ENCODE peak calls at places on chromosomes 11 and 22, in four cellular contexts. G is MM.1S, F is lower leg skin, R is fibroblast of lung. S is an unnamed sample.

GRCh38 chr11:104653011-104653806 is 245.1 kb downstream of the CASP12 start:
- DNase-seq in G (peak; percentile 74), F (no peak), R (peak; percentile 71), S (no peak)

GRCh38 chr11:117796456-117797428 is at the start of gene DSCAML1:
- DNase-seq in G (no peak), F (no peak), R (no peak), S (peak; percentile 12)

GRCh38 chr22:22342697-22343602 is 98.4 kb downstream of the VPREB1 start:
- DNase-seq in G (peak; percentile 82), F (no peak), R (peak; percentile 1), S (no peak)

GRCh38 chr11:94721565-94722292 is 46.4 kb upstream of the AMOTL1 start:
- DNase-seq in G (no peak), F (no peak), R (no peak), S (no peak)

GRCh38 chr11:64237484-64237951 is 3.1 kb downstream of the VEGFB start:
- DNase-seq in G (no peak), F (no peak), R (no peak), S (no peak)

GRCh38 chr11:57150454-57150917 is 31.3 kb upstream of the LRRC55 start:
- DNase-seq in G (no peak), F (no peak), R (peak; percentile 44), S (peak; percentile 5)

GRCh38 chr11:70557742-70558485 is 159.6 kb downstream of the CTTN start:
- DNase-seq in G (no peak), F (no peak), R (peak; percentile 48), S (no peak)

GRCh38 chr22:38738475-38739070 is 17.2 kb downstream of the SUN2 start:
- DNase-seq in G (no peak), F (no peak), R (no peak), S (no peak)

GRCh38 chr22:19915287-19915954 is 26.2 kb upstream of the COMT start:
- DNase-seq in G (no peak), F (no peak), R (no peak), S (no peak)

GRCh38 chr11:134277176-134278001 is 1.2 kb downstream of the GLB1L3 start:
- DNase-seq in G (no peak), F (peak; percentile 10), R (no peak), S (peak; percentile 33)

GRCh38 chr11:61138940-61139339 is 22.3 kb downstream of the VPS37C start:
- DNase-seq in G (no peak), F (no peak), R (peak; percentile 90), S (no peak)

GRCh38 chr11:33996498-33997454 is 54.8 kb upstream of the CAPRIN1 start:
- DNase-seq in G (peak; percentile 86), F (peak; percentile 67), R (peak; percentile 58), S (peak; percentile 52)

GRCh38 chr11:134535029-134536025 is 123.3 kb upstream of the B3GAT1 start:
- DNase-seq in G (no peak), F (no peak), R (no peak), S (no peak)

GRCh38 chr11:73266644-73267015 is 5.5 kb upstream of the P2RY6 start:
- DNase-seq in G (no peak), F (no peak), R (no peak), S (no peak)

GRCh38 chr11:16326679-16327297 is 29.6 kb downstream of the SOX6 start:
- DNase-seq in G (no peak), F (no peak), R (peak; percentile 43), S (peak; percentile 7)

GRCh38 chr11:34564807-34565241 is 51.2 kb upstream of the ELF5 start:
- DNase-seq in G (no peak), F (no peak), R (peak; percentile 19), S (no peak)

GRCh38 chr11:1301220-1302000 is 8.0 kb downstream of the TOLLIP start:
- DNase-seq in G (no peak), F (no peak), R (no peak), S (no peak)

GRCh38 chr11:95228081-95228859 is 2.7 kb downstream of the SESN3 start:
- DNase-seq in G (no peak), F (no peak), R (peak; percentile 35), S (no peak)

GRCh38 chr11:113806403-113806802 is 26.8 kb downstream of the CLDN25 start:
- DNase-seq in G (peak; percentile 30), F (no peak), R (peak; percentile 3), S (peak; percentile 11)

GRCh38 chr22:49725516-49725915 is 102.2 kb downstream of the BRD1 start:
- DNase-seq in G (no peak), F (no peak), R (no peak), S (no peak)

GRCh38 chr11:62399868-62400245 is 19.0 kb upstream of the SCGB1A1 start:
- DNase-seq in G (no peak), F (no peak), R (no peak), S (no peak)

GRCh38 chr11:72191961-72192381 is at the start of gene FOLR1:
- DNase-seq in G (no peak), F (no peak), R (peak; percentile 23), S (no peak)

GRCh38 chr22:50303515-50303847 is 4.0 kb downstream of the PLXNB2 start:
- DNase-seq in G (no peak), F (no peak), R (no peak), S (no peak)

GRCh38 chr22:26428515-26429457 is at the start of gene ASPHD2:
- DNase-seq in G (peak; percentile 80), F (peak; percentile 32), R (peak; percentile 66), S (peak; percentile 77)

GRCh38 chr22:42992092-42992491 is 22.9 kb downstream of the PACSIN2 start:
- DNase-seq in G (no peak), F (no peak), R (no peak), S (no peak)

GRCh38 chr11:69593851-69594250 is 47.1 kb upstream of the CCND1 start:
- DNase-seq in G (no peak), F (no peak), R (no peak), S (no peak)

GRCh38 chr11:35548925-35549561 is 23.6 kb upstream of the PAMR1 start:
- DNase-seq in G (no peak), F (no peak), R (peak; percentile 51), S (peak; percentile 63)

GRCh38 chr11:85947431-85948272 is 92.5 kb downstream of the CCDC83 start:
- DNase-seq in G (peak; percentile 70), F (peak; percentile 56), R (peak; percentile 80), S (peak; percentile 93)

GRCh38 chr11:13834463-13834862 is 128.1 kb upstream of the SPON1 start:
- DNase-seq in G (no peak), F (no peak), R (no peak), S (no peak)

GRCh38 chr22:30866811-30867271 is 101.7 kb downstream of the MORC2 start:
- DNase-seq in G (no peak), F (no peak), R (no peak), S (no peak)

GRCh38 chr11:82932564-82932963 is 31.0 kb downstream of the DDIAS start:
- DNase-seq in G (no peak), F (no peak), R (no peak), S (no peak)

GRCh38 chr11:120326845-120327281 is 1.8 kb downstream of the TLCD5 start:
- DNase-seq in G (peak; percentile 50), F (no peak), R (peak; percentile 62), S (no peak)

GRCh38 chr11:120326228-120326627 is 1.1 kb downstream of the TLCD5 start:
- DNase-seq in G (no peak), F (no peak), R (peak; percentile 88), S (peak; percentile 63)

GRCh38 chr11:120329556-120329955 is 4.5 kb downstream of the TLCD5 start:
- DNase-seq in G (no peak), F (no peak), R (peak; percentile 59), S (no peak)

GRCh38 chr11:120327311-120327710 is 2.2 kb downstream of the TLCD5 start:
- DNase-seq in G (no peak), F (no peak), R (no peak), S (no peak)

DNA sequence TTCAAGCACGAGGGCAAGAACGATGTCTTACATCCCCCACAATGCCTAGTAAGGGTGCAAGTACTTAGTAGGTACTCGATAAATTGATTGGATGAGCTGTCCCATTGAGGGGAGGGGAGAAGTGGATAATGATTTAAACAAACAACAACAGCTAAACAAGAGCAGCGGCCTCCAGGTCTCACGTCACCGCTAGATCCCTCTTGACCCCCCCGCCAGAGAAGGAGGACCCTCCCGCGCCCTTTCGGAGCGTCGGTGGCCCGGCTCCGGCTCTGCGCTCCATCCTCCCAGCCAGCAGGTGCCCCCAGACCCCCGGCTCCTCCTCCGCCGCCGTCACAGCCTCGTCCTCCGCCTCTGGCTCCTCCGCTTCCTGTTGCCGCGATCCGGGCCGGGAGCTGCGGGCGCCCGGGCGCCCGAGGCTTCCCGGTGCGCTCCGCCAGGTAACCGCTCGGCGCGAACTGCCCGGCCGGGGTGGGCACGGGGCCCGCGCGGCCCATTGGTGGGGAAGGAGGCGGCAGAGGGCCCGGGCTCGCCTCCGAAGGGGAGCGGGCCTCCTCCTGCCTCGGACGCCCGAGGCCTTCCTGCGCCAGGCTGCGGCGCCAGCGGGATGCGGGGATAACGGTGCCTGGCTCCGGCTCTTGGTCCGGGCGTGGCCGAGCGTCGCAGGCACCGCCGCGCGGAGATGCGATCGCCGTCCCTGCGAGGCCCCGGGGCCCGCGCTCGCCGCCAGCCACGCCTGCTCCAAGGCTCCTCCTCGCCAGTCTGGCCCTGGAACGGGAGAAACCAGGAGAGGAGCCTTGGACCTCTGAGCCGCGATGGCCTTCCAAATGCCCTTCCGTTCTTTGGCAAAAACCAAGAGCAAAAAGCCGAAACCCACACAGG is at the start of gene TLCD5:
- DNase-seq in G (peak; percentile 21), F (no peak), R (peak; percentile 77), S (peak; percentile 86)
- TF ChIP-seq CTCF in G (no peak), F (no peak), R (no peak), S (peak; percentile 15)

GRCh38 chr11:126385991-126386728 is 30.7 kb downstream of the ST3GAL4 start:
- DNase-seq in G (no peak), F (no peak), R (no peak), S (no peak)
- H3K4me3 ChIP-seq in G (no peak overlapping the region), F (no peak overlapping the region), R (no peak overlapping the region), S (no peak overlapping the region)

GRCh38 chr11:77819411-77819920 is 1.1 kb downstream of the RSF1 start:
- DNase-seq in G (peak; percentile 84), F (peak; percentile 83), R (peak; percentile 93), S (peak; percentile 92)
- TF ChIP-seq CTCF in G (peak; percentile 7), F (no peak), R (peak; percentile 18), S (no peak)

GRCh38 chr11:107490836-107491235 is 33.2 kb upstream of the CWF19L2 start:
- DNase-seq in G (no peak), F (no peak), R (no peak), S (no peak)
- H3K4me3 ChIP-seq in G (no peak overlapping the region), F (no peak overlapping the region), R (no peak overlapping the region), S (no peak overlapping the region)

S was measured in foreskin fibroblast.